ENCODE peak calls at places on chromosomes 13 and 19, in four cellular contexts. One of them, this sample, is unnamed. For H3F3A, the result is how much of the 10 kb centered on the place peaks cover.

GRCh38 chr19:35315883-35316282 is 13.1 kb upstream of the CD22 start:
- DNase-seq in GM23338: no peak
- DNase-seq in SK-N-SH: no peak
- DNase-seq in neural progenitor cell: no peak
- DNase-seq in this sample: no peak

GRCh38 chr13:114024603-114025431 is 50.9 kb upstream of the C13orf46 start:
- DNase-seq in GM23338: no peak
- DNase-seq in SK-N-SH: no peak
- DNase-seq in neural progenitor cell: no peak
- DNase-seq in this sample: peak

GRCh38 chr13:27868639-27869435 is 51.0 kb upstream of the PDX1 start:
- DNase-seq in GM23338: peak
- DNase-seq in SK-N-SH: no peak
- DNase-seq in neural progenitor cell: peak
- DNase-seq in this sample: peak

GRCh38 chr19:45542234-45542668 is 35.0 kb downstream of the VASP start:
- DNase-seq in GM23338: no peak
- DNase-seq in SK-N-SH: no peak
- DNase-seq in neural progenitor cell: no peak
- DNase-seq in this sample: no peak

GRCh38 chr19:3655402-3656072 is 28.9 kb upstream of the CACTIN start:
- DNase-seq in GM23338: no peak
- DNase-seq in SK-N-SH: peak
- DNase-seq in neural progenitor cell: no peak
- DNase-seq in this sample: no peak

GRCh38 chr13:97235549-97236206 is 13.5 kb downstream of the MBNL2 start:
- DNase-seq in GM23338: no peak
- DNase-seq in SK-N-SH: peak
- DNase-seq in neural progenitor cell: no peak
- DNase-seq in this sample: no peak

GRCh38 chr19:36215276-36216171 is 618 bp downstream of the ZNF146 start:
- DNase-seq in GM23338: peak
- DNase-seq in SK-N-SH: peak
- DNase-seq in neural progenitor cell: peak
- DNase-seq in this sample: no peak

GRCh38 chr13:23599083-23599925 is 29.1 kb downstream of the TNFRSF19 start:
- DNase-seq in GM23338: peak
- DNase-seq in SK-N-SH: no peak
- DNase-seq in neural progenitor cell: peak
- DNase-seq in this sample: no peak

GRCh38 chr19:14542721-14543328 is 13.4 kb downstream of the TECR start:
- DNase-seq in GM23338: no peak
- DNase-seq in SK-N-SH: peak
- DNase-seq in neural progenitor cell: no peak
- DNase-seq in this sample: no peak

GRCh38 chr19:29560313-29561075 is 34.7 kb downstream of the VSTM2B start:
- DNase-seq in GM23338: no peak
- DNase-seq in SK-N-SH: no peak
- DNase-seq in neural progenitor cell: no peak
- DNase-seq in this sample: no peak

GRCh38 chr19:32928806-32929205 is 43.0 kb downstream of the CEP89 start:
- DNase-seq in GM23338: no peak
- DNase-seq in SK-N-SH: no peak
- DNase-seq in neural progenitor cell: no peak
- DNase-seq in this sample: no peak

GRCh38 chr19:1105217-1105872 is 1.6 kb downstream of the GPX4 start:
- DNase-seq in GM23338: no peak
- DNase-seq in SK-N-SH: no peak
- DNase-seq in neural progenitor cell: no peak
- DNase-seq in this sample: no peak

GRCh38 chr19:1102407-1103106 is 1.2 kb upstream of the GPX4 start:
- DNase-seq in GM23338: no peak
- DNase-seq in SK-N-SH: no peak
- DNase-seq in neural progenitor cell: no peak
- DNase-seq in this sample: no peak

GRCh38 chr19:1105873-1106840 is 2.4 kb downstream of the GPX4 start:
- DNase-seq in GM23338: no peak
- DNase-seq in SK-N-SH: no peak
- DNase-seq in neural progenitor cell: no peak
- DNase-seq in this sample: no peak

GRCh38 chr19:1104452-1105216 is 840 bp downstream of the GPX4 start:
- DNase-seq in GM23338: peak
- DNase-seq in SK-N-SH: peak
- DNase-seq in neural progenitor cell: peak
- DNase-seq in this sample: peak

DNA sequence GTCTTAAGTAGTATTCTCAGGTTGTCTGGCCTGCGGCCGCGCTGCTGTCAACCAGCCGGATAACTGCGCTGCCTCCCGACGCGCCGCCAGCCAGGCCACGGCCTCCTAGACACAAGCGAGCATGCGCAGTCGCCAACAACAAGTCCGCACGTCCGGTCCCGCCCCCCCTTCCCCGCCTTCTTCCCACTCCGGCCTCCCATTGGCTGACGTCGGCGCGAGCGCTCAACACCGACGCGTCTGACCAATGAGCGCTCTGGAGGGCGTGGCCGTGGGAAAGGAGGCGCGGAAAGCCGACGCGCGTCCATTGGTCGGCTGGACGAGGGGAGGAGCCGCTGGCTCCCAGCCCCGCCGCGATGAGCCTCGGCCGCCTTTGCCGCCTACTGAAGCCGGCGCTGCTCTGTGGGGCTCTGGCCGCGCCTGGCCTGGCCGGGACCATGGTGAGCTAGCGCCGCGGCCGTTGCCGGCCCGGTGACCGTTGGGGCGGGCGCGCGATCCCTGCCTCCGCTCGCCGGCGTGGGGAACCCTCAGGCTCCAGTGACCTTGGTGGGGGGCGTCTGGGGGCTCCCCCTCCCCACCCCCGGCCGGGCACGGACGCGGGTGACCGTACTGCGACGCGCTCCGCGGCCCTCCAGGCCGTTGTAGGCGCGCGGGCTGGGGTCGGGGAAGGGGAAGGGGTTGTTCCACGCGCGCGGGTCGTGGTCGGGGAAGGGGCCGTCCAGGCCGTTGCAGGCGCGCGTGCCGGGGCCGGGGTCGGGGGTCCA is at the start of gene GPX4:
- DNase-seq in GM23338: peak
- DNase-seq in SK-N-SH: peak
- DNase-seq in neural progenitor cell: peak
- DNase-seq in this sample: peak
- H3F3A ChIP-seq in GM23338: under half
- H3F3A ChIP-seq in SK-N-SH: under half
- H3F3A ChIP-seq in neural progenitor cell: under half
- H3F3A ChIP-seq in this sample: under half

GRCh38 chr19:11581740-11582139 is 4.3 kb upstream of the ACP5 start:
- DNase-seq in GM23338: no peak
- DNase-seq in SK-N-SH: no peak
- DNase-seq in neural progenitor cell: no peak
- DNase-seq in this sample: peak
- TF ChIP-seq EZH2phosphoT487 in GM23338: no peak
- TF ChIP-seq EZH2phosphoT487 in SK-N-SH: no peak
- TF ChIP-seq EZH2phosphoT487 in neural progenitor cell: no peak
- TF ChIP-seq EZH2phosphoT487 in this sample: no peak

GRCh38 chr13:85626603-85627002 is 172.6 kb downstream of the SLITRK6 start:
- DNase-seq in GM23338: no peak
- DNase-seq in SK-N-SH: no peak
- DNase-seq in neural progenitor cell: no peak
- DNase-seq in this sample: no peak
- H3K4me2 ChIP-seq in GM23338: no peak
- H3K4me2 ChIP-seq in SK-N-SH: no peak
- H3K4me2 ChIP-seq in neural progenitor cell: no peak
- H3K4me2 ChIP-seq in this sample: no peak

DNA sequence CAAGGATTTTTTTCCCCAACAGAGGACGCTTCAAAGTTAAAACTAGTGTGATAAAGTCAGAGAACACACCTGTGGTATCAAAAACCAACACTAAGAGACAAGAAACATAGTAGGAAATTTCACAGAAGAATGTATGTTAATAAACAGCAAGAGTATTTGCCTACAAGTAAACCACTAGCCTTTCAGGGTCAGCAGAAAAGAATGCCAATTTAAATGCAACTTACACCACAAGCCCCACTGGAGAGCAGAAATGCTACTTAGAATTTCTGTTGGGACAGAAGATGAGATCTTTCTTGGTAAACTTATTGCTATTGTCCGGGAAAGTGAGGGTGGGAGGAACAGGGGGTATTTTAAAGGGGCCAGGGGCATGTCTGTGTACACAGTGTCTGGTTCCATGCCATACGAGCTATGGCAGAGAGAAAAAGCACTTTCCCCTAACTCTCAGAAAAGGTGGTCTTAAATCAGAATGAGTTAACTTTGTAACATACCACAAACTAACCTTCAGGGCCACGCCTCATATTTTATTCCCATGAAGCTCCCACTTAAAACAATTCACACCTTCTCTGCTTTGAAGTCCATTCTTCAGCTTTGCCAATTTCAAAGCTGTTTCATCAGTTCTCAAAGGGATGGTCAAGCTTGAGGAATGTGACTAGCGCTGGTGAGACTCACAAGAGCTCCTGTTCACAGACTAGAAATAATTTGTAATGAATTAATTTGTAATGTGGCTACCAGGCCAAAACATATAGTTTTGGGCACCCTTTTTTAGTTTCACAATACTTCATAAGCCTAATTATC is 68.4 kb downstream of the STK24 start:
- DNase-seq in GM23338: no peak
- DNase-seq in SK-N-SH: no peak
- DNase-seq in neural progenitor cell: no peak
- DNase-seq in this sample: no peak
- H3F3A ChIP-seq in GM23338: under half
- H3F3A ChIP-seq in SK-N-SH: under half
- H3F3A ChIP-seq in neural progenitor cell: under half
- H3F3A ChIP-seq in this sample: under half

GRCh38 chr19:41310031-41310831 is at the start of gene CCDC97:
- DNase-seq in GM23338: peak
- DNase-seq in SK-N-SH: peak
- DNase-seq in neural progenitor cell: peak
- DNase-seq in this sample: peak
- TF ChIP-seq EZH2phosphoT487 in GM23338: no peak
- TF ChIP-seq EZH2phosphoT487 in SK-N-SH: no peak
- TF ChIP-seq EZH2phosphoT487 in neural progenitor cell: no peak
- TF ChIP-seq EZH2phosphoT487 in this sample: no peak

GRCh38 chr13:45870232-45870631 is 18.7 kb upstream of the SIAH3 start:
- DNase-seq in GM23338: no peak
- DNase-seq in SK-N-SH: no peak
- DNase-seq in neural progenitor cell: no peak
- DNase-seq in this sample: no peak
- H3K4me2 ChIP-seq in GM23338: no peak
- H3K4me2 ChIP-seq in SK-N-SH: no peak
- H3K4me2 ChIP-seq in neural progenitor cell: no peak
- H3K4me2 ChIP-seq in this sample: no peak

GRCh38 chr13:46377554-46377953 is 9.5 kb downstream of the RUBCNL start:
- DNase-seq in GM23338: no peak
- DNase-seq in SK-N-SH: no peak
- DNase-seq in neural progenitor cell: no peak
- DNase-seq in this sample: peak
- H3F3A ChIP-seq in GM23338: under half
- H3F3A ChIP-seq in SK-N-SH: under half
- H3F3A ChIP-seq in neural progenitor cell: under half
- H3F3A ChIP-seq in this sample: under half